ENCODE peak calls at places on chromosome 1, in five cellular contexts. B is neural progenitor cell, J is PC-3, Y is MM.1S, V is GM23248. N is an unnamed sample.

GRCh38 chr1:151549199-151549598 is 9.1 kb downstream of the TUFT1 start:
- DNase-seq in B (no peak), J (no peak), Y (no peak), V (peak), N (no peak)

GRCh38 chr1:72412286-72412685 is 129.9 kb upstream of the NEGR1 start:
- DNase-seq in B (no peak), J (peak), Y (no peak), V (peak), N (no peak)

GRCh38 chr1:25208127-25208526 is 24.2 kb downstream of the SYF2 start:
- DNase-seq in B (no peak), J (no peak), Y (no peak), V (no peak), N (no peak)

GRCh38 chr1:223670458-223671159 is 5.1 kb upstream of the CAPN8 start:
- DNase-seq in B (peak), J (peak), Y (peak), V (peak), N (peak)

GRCh38 chr1:89566761-89567174 is 42.1 kb downstream of the LRRC8B start:
- DNase-seq in B (peak), J (no peak), Y (no peak), V (no peak), N (peak)

GRCh38 chr1:50971748-50972305 is 1.8 kb downstream of the CDKN2C start:
- DNase-seq in B (no peak), J (peak), Y (no peak), V (no peak), N (no peak)

GRCh38 chr1:236608930-236609726 is 4.8 kb upstream of the HEATR1 start:
- DNase-seq in B (peak), J (peak), Y (peak), V (peak), N (peak)

GRCh38 chr1:169321539-169321938 is 46.1 kb downstream of the NME7 start:
- DNase-seq in B (no peak), J (peak), Y (no peak), V (peak), N (no peak)

GRCh38 chr1:210332719-210333398 is 4.2 kb downstream of the HHAT start:
- DNase-seq in B (no peak), J (peak), Y (peak), V (no peak), N (no peak)

GRCh38 chr1:167999930-168000329 is 63.1 kb upstream of the MPC2 start:
- DNase-seq in B (no peak), J (no peak), Y (no peak), V (no peak), N (no peak)

GRCh38 chr1:176285996-176286395 is 78.9 kb upstream of the COP1 start:
- DNase-seq in B (no peak), J (no peak), Y (no peak), V (no peak), N (no peak)
- TF ChIP-seq EZH2phosphoT487 in B (no peak), J (no peak), Y (no peak), V (no peak), N (no peak)

GRCh38 chr1:56438901-56439551 is 140.3 kb downstream of the PLPP3 start:
- DNase-seq in B (no peak), J (no peak), Y (no peak), V (no peak), N (no peak)
- TF ChIP-seq EZH2phosphoT487 in B (no peak), J (no peak), Y (no peak), V (no peak), N (no peak)

GRCh38 chr1:227942716-227943261 is 4.9 kb downstream of the WNT9A start:
- DNase-seq in B (no peak), J (no peak), Y (no peak), V (no peak), N (no peak)
- TF ChIP-seq EZH2phosphoT487 in B (no peak), J (no peak), Y (no peak), V (no peak), N (no peak)

DNA sequence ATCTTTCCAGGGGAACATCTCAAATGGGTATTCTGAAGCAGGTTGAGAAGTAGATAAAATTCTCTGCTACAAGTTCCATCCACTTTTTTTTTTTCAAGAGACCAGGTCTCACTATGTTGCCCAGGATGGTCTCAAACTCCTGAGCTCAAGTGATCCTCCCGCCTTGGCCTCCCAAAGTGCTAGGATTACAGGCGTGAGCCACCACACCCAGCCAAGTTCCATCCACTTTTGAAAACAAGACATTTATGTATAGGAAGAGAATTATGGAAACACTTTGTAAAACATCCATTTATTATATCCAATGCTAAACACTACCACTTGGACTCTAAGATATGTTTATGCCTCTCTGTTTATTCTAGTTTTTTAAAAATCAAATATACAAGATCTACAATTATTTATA is 13.4 kb downstream of the HNRNPU start:
- DNase-seq in B (no peak), J (no peak), Y (no peak), V (no peak), N (no peak)
- TF ChIP-seq EZH2phosphoT487 in B (no peak), J (no peak), Y (no peak), V (no peak), N (no peak)

N was measured in GM23338.